ENCODE peak calls at places on chromosomes 4 and X, in nine cellular contexts. H, I, K, O, A, N, D, J and Q are unnamed samples. For H3K9me3, the result is how much of the 10 kb centered on the place peaks cover.

GRCh38 chr4:146442801-146443200 is 78.9 kb downstream of the SLC10A7 start:
- DNase-seq in H (no peak), D (no peak), N (no peak), K (no peak), I (no peak), O (peak), J (no peak), A (no peak), Q (no peak)

GRCh38 chrX:101399825-101400224 is 7.9 kb downstream of the GLA start:
- DNase-seq in I (no peak), J (no peak), O (no peak), K (no peak), H (no peak), A (no peak), D (no peak), N (no peak), Q (no peak)

GRCh38 chr4:112245383-112245782 is 13.8 kb downstream of the AP1AR start:
- DNase-seq in H (no peak), O (peak), D (no peak), A (no peak), N (no peak), J (no peak), K (no peak), I (no peak), Q (no peak)

GRCh38 chr4:110869862-110870577 is 247.1 kb upstream of the PITX2 start:
- DNase-seq in D (no peak), I (no peak), J (no peak), N (no peak), H (peak), O (peak), K (no peak), A (no peak), Q (no peak)

GRCh38 chr4:110793381-110793801 is 170.5 kb upstream of the PITX2 start:
- DNase-seq in J (no peak), O (peak), I (no peak), K (no peak), H (no peak), D (no peak), N (no peak), A (no peak), Q (no peak)

GRCh38 chr4:150005537-150005936 is 72.7 kb upstream of the DCLK2 start:
- DNase-seq in A (no peak), K (no peak), J (no peak), D (no peak), H (no peak), I (no peak), O (no peak), N (no peak), Q (no peak)

GRCh38 chr4:38867478-38868054 is at the start of gene FAM114A1:
- DNase-seq in O (peak), N (peak), I (peak), A (peak), K (peak), J (peak), H (peak), D (peak), Q (peak)

GRCh38 chrX:10166248-10166716 is 9.5 kb downstream of the CLCN4 start:
- DNase-seq in O (no peak), K (no peak), D (no peak), I (no peak), J (no peak), A (no peak), N (no peak), H (no peak), Q (no peak)

GRCh38 chr4:171924761-171925376 is 111.7 kb downstream of the GALNTL6 start:
- DNase-seq in N (no peak), H (no peak), A (no peak), K (no peak), O (no peak), J (no peak), D (no peak), I (no peak), Q (no peak)

GRCh38 chr4:89746377-89746776 is 90.6 kb downstream of the SNCA start:
- DNase-seq in N (no peak), A (no peak), O (no peak), D (no peak), I (no peak), J (no peak), H (no peak), K (no peak), Q (no peak)

GRCh38 chr4:65592089-65592488 is 78.2 kb downstream of the EPHA5 start:
- DNase-seq in J (no peak), O (no peak), N (no peak), H (no peak), A (no peak), K (peak), D (no peak), I (no peak), Q (no peak)

GRCh38 chr4:74632634-74633033 is 161.7 kb downstream of the BTC start:
- DNase-seq in D (no peak), O (peak), I (peak), J (no peak), N (no peak), A (peak), K (no peak), H (peak), Q (no peak)

GRCh38 chr4:10321931-10322330 is 135.3 kb downstream of the ZNF518B start:
- DNase-seq in N (no peak), I (no peak), K (no peak), O (no peak), J (no peak), A (no peak), H (no peak), D (no peak), Q (no peak)

GRCh38 chr4:109816082-109816442 is 500 bp downstream of the GAR1 start:
- DNase-seq in A (no peak), N (peak), O (no peak), K (no peak), H (no peak), D (peak), I (no peak), J (no peak), Q (peak)

GRCh38 chrX:131735127-131735526 is 191.3 kb downstream of the OR13H1 start:
- DNase-seq in J (no peak), A (no peak), N (no peak), H (no peak), I (no peak), D (no peak), O (no peak), K (no peak), Q (no peak)

GRCh38 chrX:275967-276587 is 5.1 kb upstream of the PLCXD1 start:
- DNase-seq in A (no peak), K (peak), H (no peak), J (peak), D (no peak), N (peak), O (peak), I (peak), Q (peak)

GRCh38 chrX:153449306-153450113 is 3.7 kb upstream of the TREX2 start:
- DNase-seq in A (no peak), I (no peak), N (no peak), J (no peak), K (no peak), D (no peak), H (no peak), O (no peak), Q (no peak)

GRCh38 chr4:98434816-98435215 is 173.6 kb downstream of the RAP1GDS1 start:
- DNase-seq in A (no peak), D (no peak), K (no peak), H (no peak), O (no peak), N (no peak), J (no peak), I (no peak), Q (no peak)

GRCh38 chr4:26204911-26205368 is 115.9 kb upstream of the RBPJ start:
- DNase-seq in H (no peak), D (peak), K (peak), O (no peak), A (peak), I (no peak), N (no peak), J (no peak), Q (peak)

GRCh38 chrX:150357790-150358189 is 5.3 kb upstream of the MAMLD1 start:
- DNase-seq in D (no peak), O (no peak), N (no peak), I (no peak), K (no peak), A (no peak), J (no peak), H (no peak), Q (no peak)

GRCh38 chr4:36399762-36400353 is 118.4 kb downstream of the DTHD1 start:
- DNase-seq in I (peak), D (no peak), O (no peak), N (no peak), K (peak), A (no peak), H (peak), J (peak), Q (no peak)

GRCh38 chr4:11424000-11424399 is 4.7 kb downstream of the HS3ST1 start:
- DNase-seq in O (peak), D (peak), A (no peak), J (no peak), I (peak), K (no peak), H (peak), N (no peak), Q (no peak)

GRCh38 chrX:76850851-76851250 is 423.3 kb downstream of the MAGEE1 start:
- DNase-seq in N (no peak), I (peak), H (no peak), D (no peak), A (no peak), O (no peak), K (no peak), J (no peak), Q (no peak)

GRCh38 chrX:101999644-102000539 is 68.1 kb upstream of the ZMAT1 start:
- DNase-seq in K (peak), H (no peak), I (no peak), N (no peak), O (no peak), J (no peak), A (no peak), D (no peak), Q (no peak)

GRCh38 chrX:153662266-153662665 is 11.3 kb downstream of the PNCK start:
- DNase-seq in N (peak), I (peak), O (peak), H (peak), J (no peak), K (peak), D (peak), A (no peak), Q (no peak)

GRCh38 chr4:36785965-36786364 is 458.6 kb upstream of the NWD2 start:
- DNase-seq in K (no peak), A (no peak), J (no peak), D (no peak), N (no peak), I (no peak), H (no peak), O (no peak), Q (no peak)

GRCh38 chrX:130994671-130995070 is 63.5 kb upstream of the ARHGAP36 start:
- DNase-seq in O (peak), K (peak), D (no peak), H (peak), I (peak), A (no peak), J (no peak), N (no peak), Q (no peak)

GRCh38 chr4:27068151-27068862 is 207.7 kb downstream of the STIM2 start:
- DNase-seq in N (no peak), J (no peak), I (no peak), D (no peak), H (no peak), A (no peak), K (no peak), O (no peak), Q (peak)

GRCh38 chrX:153214934-153215333 is 35.9 kb downstream of the MAGEA1 start:
- DNase-seq in J (no peak), H (no peak), I (no peak), O (no peak), A (no peak), N (no peak), K (no peak), D (no peak), Q (no peak)

GRCh38 chrX:72554448-72555140 is 18.0 kb downstream of the HDAC8 start:
- DNase-seq in D (no peak), K (peak), I (peak), J (no peak), O (no peak), A (no peak), H (no peak), N (no peak), Q (no peak)
- TF ChIP-seq CTCF in D (no peak), K (no peak), I (no peak), J (no peak), O (no peak), A (no peak), H (no peak), N (no peak), Q (no peak)

GRCh38 chrX:54484666-54485065 is 11.4 kb downstream of the FGD1 start:
- DNase-seq in I (no peak), N (no peak), A (no peak), D (no peak), K (no peak), H (no peak), O (no peak), J (no peak), Q (no peak)

GRCh38 chrX:54483946-54484345 is 12.1 kb downstream of the FGD1 start:
- DNase-seq in O (no peak), I (no peak), H (no peak), N (no peak), A (no peak), J (no peak), K (no peak), D (no peak), Q (no peak)

GRCh38 chrX:54482839-54483593 is 13.0 kb downstream of the FGD1 start:
- DNase-seq in A (no peak), I (no peak), H (no peak), D (peak), O (no peak), J (no peak), K (no peak), N (no peak), Q (no peak)

GRCh38 chrX:54481751-54482150 is 14.3 kb downstream of the FGD1 start:
- DNase-seq in D (no peak), J (no peak), O (no peak), A (no peak), N (no peak), I (no peak), H (no peak), K (no peak), Q (no peak)

GRCh38 chrX:54479471-54480122 is 16.4 kb downstream of the FGD1 start:
- DNase-seq in D (no peak), N (no peak), H (no peak), K (peak), O (no peak), I (no peak), J (no peak), A (no peak), Q (no peak)
- TF ChIP-seq POLR2A in D (no peak), N (no peak), H (no peak), K (no peak), O (no peak), I (no peak), J (no peak), A (no peak), Q (no peak)

DNA sequence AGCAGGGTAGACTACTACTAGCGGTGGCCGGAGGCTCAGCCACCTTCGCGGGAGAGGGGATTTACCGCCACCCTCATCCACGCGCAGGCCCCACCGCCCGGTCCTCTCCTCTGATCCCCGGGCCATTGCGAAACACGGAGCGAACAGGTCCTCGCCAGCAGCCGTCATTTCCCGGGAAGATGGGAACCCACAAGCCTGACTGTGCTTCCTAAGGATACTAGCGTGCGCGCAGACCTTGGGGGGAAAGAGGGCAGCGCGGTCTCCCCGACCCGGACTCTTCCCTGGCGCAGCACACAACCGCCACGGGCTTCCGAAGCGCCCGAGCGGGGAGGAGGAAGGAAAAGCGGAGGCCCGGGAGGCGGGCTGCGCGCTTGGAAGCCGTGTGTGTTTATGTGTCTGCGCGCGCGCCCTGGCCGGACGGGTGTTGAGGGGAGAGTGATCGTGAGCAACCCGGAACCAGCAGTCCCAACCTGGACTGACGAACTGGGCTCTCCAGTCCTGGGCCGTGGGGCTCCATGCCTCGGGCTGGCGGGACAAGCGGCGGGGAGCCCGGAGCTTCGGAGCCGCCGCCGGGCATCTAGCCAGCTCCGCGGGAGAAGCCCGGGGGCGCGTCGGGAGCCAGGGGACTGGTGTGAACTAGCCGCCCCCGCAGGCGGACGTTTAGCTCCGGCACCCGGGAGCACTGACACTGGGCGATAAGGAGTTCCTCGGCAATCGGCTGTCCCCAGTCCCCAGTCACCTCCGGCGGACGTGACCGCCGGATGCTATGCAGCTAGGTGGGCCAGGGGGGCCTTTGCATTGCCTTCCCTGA is 74.6 kb upstream of the BCOR start:
- DNase-seq in I (peak), A (peak), H (peak), N (peak), D (peak), J (peak), O (peak), K (peak), Q (peak)
- H3K9me3 ChIP-seq in I (under half), A (under half), H (under half), N (under half), D (under half), J (under half), O (under half), K (under half), Q (under half)

DNA sequence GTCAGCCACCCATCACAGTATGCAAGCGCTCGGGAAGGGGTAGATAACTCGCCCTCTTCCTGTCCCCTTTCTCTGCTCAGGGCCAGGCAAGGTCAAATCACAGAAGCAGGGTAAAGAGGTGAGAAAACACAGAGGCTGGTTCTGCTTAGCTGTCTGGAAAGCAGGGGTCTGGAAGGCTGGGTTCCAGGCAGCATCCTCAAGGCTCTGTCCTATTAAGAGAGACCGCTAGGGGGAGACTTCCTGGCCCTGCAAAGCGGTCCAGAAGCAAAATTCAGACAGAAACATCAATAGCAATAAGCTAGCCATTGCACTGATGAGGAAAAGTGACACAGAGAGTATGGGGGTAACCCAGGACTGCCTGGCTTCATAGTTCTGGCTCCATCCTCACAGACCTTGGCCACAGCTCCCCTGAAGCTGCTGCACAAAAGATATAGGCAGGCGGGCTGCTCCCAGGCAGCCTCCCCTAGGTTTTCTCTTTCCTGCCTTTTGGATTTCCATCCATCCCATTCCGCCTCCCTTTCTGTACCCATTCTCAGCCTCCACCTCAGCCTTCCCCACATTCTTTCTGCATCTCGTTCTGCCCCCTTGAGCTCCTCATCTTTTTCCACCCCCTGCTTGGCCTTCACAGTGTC is 308.5 kb downstream of the EVC2 start:
- DNase-seq in D (no peak), I (peak), O (peak), H (peak), J (no peak), N (no peak), K (no peak), A (no peak), Q (no peak)
- TF ChIP-seq CTCF in D (no peak), I (peak), O (peak), H (peak), J (peak), N (no peak), K (no peak), A (no peak), Q (peak)

DNA sequence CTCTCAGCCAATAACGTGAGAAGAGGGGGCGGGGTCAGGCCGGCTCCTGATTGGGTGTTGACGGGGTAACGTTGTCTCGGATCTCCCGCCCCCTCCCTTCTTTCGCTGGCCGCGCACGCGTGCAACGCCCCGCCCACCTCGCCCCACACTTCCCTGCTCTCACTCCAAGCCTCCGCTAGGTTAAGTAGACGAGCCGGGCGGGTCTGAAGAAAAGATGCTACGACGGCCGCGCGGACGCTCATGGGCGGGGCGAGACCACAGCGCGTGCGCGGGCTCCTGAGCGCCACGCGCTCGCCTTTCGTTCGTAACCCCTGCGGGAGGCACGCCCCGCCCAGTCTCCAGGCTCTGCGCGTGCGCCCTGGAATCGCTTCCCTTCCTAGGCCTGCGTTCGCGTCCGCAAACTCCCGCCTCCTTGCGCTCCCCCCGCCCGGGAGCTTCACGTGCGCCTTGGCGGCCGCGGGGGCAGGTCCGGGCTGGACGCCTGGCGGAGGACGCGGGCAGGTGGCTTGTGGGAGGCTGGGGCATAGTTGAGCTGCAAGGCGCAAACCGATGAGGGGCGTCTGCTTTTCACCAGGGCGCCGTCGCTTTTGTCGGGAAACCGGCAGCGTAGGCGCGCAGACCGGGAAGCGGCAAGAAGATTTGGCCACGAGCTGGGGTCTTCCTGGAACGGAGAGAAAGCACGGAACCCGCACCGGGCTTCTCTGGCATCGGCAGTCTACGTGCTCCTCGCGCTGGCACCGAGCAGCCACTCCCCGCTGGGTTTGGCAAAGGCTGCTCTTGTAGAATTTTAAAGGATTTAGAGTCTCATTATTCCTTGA is 467 bp upstream of the PGRMC2 start:
- DNase-seq in O (peak), D (peak), H (peak), I (peak), J (peak), K (peak), N (peak), A (peak), Q (peak)
- TF ChIP-seq POLR2A in O (peak), D (peak), H (peak), I (no peak), J (peak), K (peak), N (peak), A (peak), Q (peak)